ENCODE peak calls at places on chromosomes 13 and 19, in six cellular contexts. L is T follicular helper cell; R is HL-60; O is stimulated activated CD8-positive, alpha-beta memory T cell treated with anti-CD3 and anti-CD28 coated beads, Interleukin-2, amount 100 ng/mL, for 1 hour; N is aorta; Q is activated naive CD8-positive, alpha-beta T cell treated with anti-CD3 and anti-CD28 coated beads for 36 hours. A is an unnamed sample.

GRCh38 chr19:4099054-4099764 is 24.7 kb downstream of the MAP2K2 start:
- DNase-seq in Q (no peak), R (no peak), O (no peak), L (no peak), N (no peak), A (peak; percentile 82)

GRCh38 chr13:113483504-113484287 is 6.8 kb downstream of the DCUN1D2 start:
- DNase-seq in Q (no peak), R (no peak), O (no peak), N (no peak), L (no peak), A (no peak)

GRCh38 chr19:38335949-38336637 is 463 bp downstream of the CATSPERG start:
- DNase-seq in N (peak; percentile 98), L (peak; percentile 92), O (peak; percentile 78), R (peak; percentile 90), Q (peak; percentile 96), A (peak; percentile 98)

GRCh38 chr13:41224113-41225110 is 30.0 kb upstream of the KBTBD7 start:
- DNase-seq in O (no peak), Q (no peak), R (no peak), L (no peak), N (no peak), A (no peak)

GRCh38 chr13:97117388-97117910 is 104.7 kb upstream of the MBNL2 start:
- DNase-seq in R (no peak), Q (no peak), L (no peak), O (no peak), N (no peak), A (no peak)

GRCh38 chr19:49331616-49332055 is 3.6 kb upstream of the CD37 start:
- DNase-seq in L (peak; percentile 53), R (peak; percentile 37), Q (peak; percentile 57), N (peak; percentile 58), O (no peak), A (no peak)

GRCh38 chr19:55284405-55285058 is 735 bp downstream of the BRSK1 start:
- DNase-seq in O (no peak), R (no peak), L (no peak), N (no peak), Q (no peak), A (no peak)

GRCh38 chr19:18099623-18099995 is 2.0 kb downstream of the MAST3 start:
- DNase-seq in N (no peak), Q (no peak), R (no peak), O (no peak), L (no peak), A (no peak)

GRCh38 chr19:46746281-46746965 is at the start of gene STRN4:
- DNase-seq in R (no peak), L (peak; percentile 40), Q (peak; percentile 67), N (no peak), O (peak; percentile 22), A (no peak)

GRCh38 chr13:111202745-111203144 is 87.6 kb downstream of the ARHGEF7 start:
- DNase-seq in N (no peak), O (no peak), Q (no peak), L (no peak), R (peak; percentile 13), A (no peak)

GRCh38 chr19:57302020-57302465 is 18.2 kb upstream of the ZNF543 start:
- DNase-seq in O (no peak), L (no peak), N (no peak), R (no peak), Q (no peak), A (no peak)

GRCh38 chr19:19750131-19750841 is 17.4 kb upstream of the ZNF14 start:
- DNase-seq in R (no peak), N (peak; percentile 61), Q (no peak), O (no peak), L (no peak), A (no peak)

GRCh38 chr13:44221657-44222056 is 152.0 kb upstream of the SERP2 start:
- DNase-seq in Q (no peak), O (no peak), L (no peak), R (no peak), N (no peak), A (no peak)

GRCh38 chr19:24159707-24160106 is 72.7 kb downstream of the ZNF254 start:
- DNase-seq in R (no peak), L (no peak), O (no peak), Q (no peak), N (no peak), A (no peak)

GRCh38 chr13:64928704-64929499 is 2301.2 kb downstream of the PCDH9 start:
- DNase-seq in N (no peak), R (no peak), O (no peak), L (no peak), Q (no peak), A (no peak)

GRCh38 chr13:21322304-21322965 is 136.7 kb downstream of the ZDHHC20 start:
- DNase-seq in N (no peak), O (no peak), Q (no peak), R (no peak), L (no peak), A (no peak)

GRCh38 chr19:10088949-10089554 is 2.9 kb downstream of the SHFL start:
- DNase-seq in N (no peak), Q (no peak), O (no peak), R (no peak), L (no peak), A (no peak)

A was measured in lower lobe of right lung.